ENCODE peak calls at places on chromosomes 12 and 14, in four cellular contexts. One of them, this sample, is unnamed.
A peak's percentile ranks its signal among the peaks of the same experiment; 100 is the strongest.

GRCh38 chr12:122878780-122879612 is 16.9 kb downstream of the VPS37B start:
- DNase-seq in IMR-90: no peak
- DNase-seq in HepG2: no peak
- DNase-seq in HCT116: no peak
- DNase-seq in this sample: no peak

GRCh38 chr12:89453579-89453978 is 71.0 kb downstream of the GALNT4 start:
- DNase-seq in IMR-90: peak; percentile 85
- DNase-seq in HepG2: peak; percentile 31
- DNase-seq in HCT116: no peak
- DNase-seq in this sample: no peak

GRCh38 chr14:54564071-54564798 is 2.7 kb upstream of the SAMD4A start:
- DNase-seq in IMR-90: peak; percentile 48
- DNase-seq in HepG2: peak; percentile 36
- DNase-seq in HCT116: no peak
- DNase-seq in this sample: no peak

GRCh38 chr12:57196439-57196838 is 20.2 kb upstream of the NXPH4 start:
- DNase-seq in IMR-90: no peak
- DNase-seq in HepG2: no peak
- DNase-seq in HCT116: no peak
- DNase-seq in this sample: no peak

GRCh38 chr12:84910549-84911241 is 1.9 kb downstream of the SLC6A15 start:
- DNase-seq in IMR-90: no peak
- DNase-seq in HepG2: no peak
- DNase-seq in HCT116: no peak
- DNase-seq in this sample: no peak

GRCh38 chr12:62983594-62983993 is 48.6 kb upstream of the PPM1H start:
- DNase-seq in IMR-90: no peak
- DNase-seq in HepG2: peak; percentile 57
- DNase-seq in HCT116: peak; percentile 6
- DNase-seq in this sample: no peak

GRCh38 chr12:72230589-72230988 is 41.6 kb upstream of the TRHDE start:
- DNase-seq in IMR-90: peak; percentile 95
- DNase-seq in HepG2: no peak
- DNase-seq in HCT116: no peak
- DNase-seq in this sample: no peak

GRCh38 chr12:113088971-113089756 is 32.6 kb downstream of the DTX1 start:
- DNase-seq in IMR-90: no peak
- DNase-seq in HepG2: no peak
- DNase-seq in HCT116: no peak
- DNase-seq in this sample: no peak

GRCh38 chr14:26719514-26719913 is 121.7 kb upstream of the NOVA1 start:
- DNase-seq in IMR-90: peak; percentile 38
- DNase-seq in HepG2: peak; percentile 34
- DNase-seq in HCT116: no peak
- DNase-seq in this sample: no peak

GRCh38 chr14:20627337-20628032 is 14.0 kb downstream of the OR6S1 start:
- DNase-seq in IMR-90: no peak
- DNase-seq in HepG2: no peak
- DNase-seq in HCT116: no peak
- DNase-seq in this sample: no peak

GRCh38 chr14:98665019-98665418 is 607.0 kb downstream of the BCL11B start:
- DNase-seq in IMR-90: no peak
- DNase-seq in HepG2: no peak
- DNase-seq in HCT116: no peak
- DNase-seq in this sample: no peak

GRCh38 chr12:122064780-122065588 is 13.6 kb upstream of the MLXIP start:
- DNase-seq in IMR-90: peak; percentile 86
- DNase-seq in HepG2: peak; percentile 69
- DNase-seq in HCT116: peak; percentile 63
- DNase-seq in this sample: no peak

GRCh38 chr12:47741340-47741703 is 16.0 kb upstream of the ENDOU start:
- DNase-seq in IMR-90: no peak
- DNase-seq in HepG2: no peak
- DNase-seq in HCT116: peak; percentile 27
- DNase-seq in this sample: no peak

GRCh38 chr14:87896393-87897380 is 96.3 kb downstream of the GALC start:
- DNase-seq in IMR-90: peak; percentile 56
- DNase-seq in HepG2: peak; percentile 41
- DNase-seq in HCT116: peak; percentile 24
- DNase-seq in this sample: no peak

GRCh38 chr12:117032593-117033381 is 66.4 kb downstream of the TESC start:
- DNase-seq in IMR-90: peak; percentile 35
- DNase-seq in HepG2: no peak
- DNase-seq in HCT116: no peak
- DNase-seq in this sample: no peak

GRCh38 chr12:52086366-52086765 is 6.9 kb downstream of the SMIM41 start:
- DNase-seq in IMR-90: peak; percentile 31
- DNase-seq in HepG2: no peak
- DNase-seq in HCT116: no peak
- DNase-seq in this sample: no peak

GRCh38 chr12:59452746-59453145 is 143.1 kb upstream of the SLC16A7 start:
- DNase-seq in IMR-90: peak; percentile 26
- DNase-seq in HepG2: no peak
- DNase-seq in HCT116: no peak
- DNase-seq in this sample: no peak

GRCh38 chr12:105257321-105257728 is 21.4 kb upstream of the APPL2 start:
- DNase-seq in IMR-90: peak; percentile 90
- DNase-seq in HepG2: no peak
- DNase-seq in HCT116: no peak
- DNase-seq in this sample: peak; percentile 40

GRCh38 chr14:97703006-97703760 is 906.0 kb downstream of the VRK1 start:
- DNase-seq in IMR-90: no peak
- DNase-seq in HepG2: no peak
- DNase-seq in HCT116: no peak
- DNase-seq in this sample: no peak

GRCh38 chr12:53591301-53592206 is 34.6 kb downstream of the ATF7 start:
- DNase-seq in IMR-90: no peak
- DNase-seq in HepG2: peak; percentile 41
- DNase-seq in HCT116: no peak
- DNase-seq in this sample: no peak

GRCh38 chr12:71157601-71158233 is at the start of gene TSPAN8:
- DNase-seq in IMR-90: no peak
- DNase-seq in HepG2: peak; percentile 64
- DNase-seq in HCT116: no peak
- DNase-seq in this sample: no peak

GRCh38 chr12:68785358-68785757 is 22.6 kb upstream of the MDM2 start:
- DNase-seq in IMR-90: peak; percentile 43
- DNase-seq in HepG2: no peak
- DNase-seq in HCT116: no peak
- DNase-seq in this sample: no peak

GRCh38 chr12:103268831-103269514 is 226.8 kb downstream of the C12orf42 start:
- DNase-seq in IMR-90: no peak
- DNase-seq in HepG2: no peak
- DNase-seq in HCT116: no peak
- DNase-seq in this sample: no peak

GRCh38 chr12:105740970-105741725 is 397.6 kb downstream of the NUAK1 start:
- DNase-seq in IMR-90: peak; percentile 30
- DNase-seq in HepG2: no peak
- DNase-seq in HCT116: no peak
- DNase-seq in this sample: no peak

GRCh38 chr12:22821985-22822384 is 197.0 kb downstream of the ETNK1 start:
- DNase-seq in IMR-90: no peak
- DNase-seq in HepG2: peak; percentile 12
- DNase-seq in HCT116: no peak
- DNase-seq in this sample: no peak

GRCh38 chr12:14417717-14418116 is 52.2 kb downstream of the ATF7IP start:
- DNase-seq in IMR-90: peak; percentile 92
- DNase-seq in HepG2: peak; percentile 33
- DNase-seq in HCT116: no peak
- DNase-seq in this sample: peak; percentile 42
- H3K4me1 ChIP-seq in IMR-90: peaks cover 2% of the 10 kb centered on the region
- H3K4me1 ChIP-seq in HepG2: no peaks in the 10 kb centered on the region
- H3K4me1 ChIP-seq in HCT116: peaks cover 19% of the 10 kb centered on the region
- H3K4me1 ChIP-seq in this sample: peaks cover 19% of the 10 kb centered on the region

GRCh38 chr12:13052414-13052813 is 8.2 kb downstream of the FAM234B start:
- DNase-seq in IMR-90: no peak
- DNase-seq in HepG2: no peak
- DNase-seq in HCT116: no peak
- DNase-seq in this sample: no peak

GRCh38 chr12:13044859-13045384 is 741 bp downstream of the FAM234B start:
- DNase-seq in IMR-90: no peak
- DNase-seq in HepG2: no peak
- DNase-seq in HCT116: no peak
- DNase-seq in this sample: no peak

GRCh38 chr12:13046914-13047472 is 2.8 kb downstream of the FAM234B start:
- DNase-seq in IMR-90: no peak
- DNase-seq in HepG2: no peak
- DNase-seq in HCT116: no peak
- DNase-seq in this sample: no peak

GRCh38 chr12:13045816-13046215 is 1.6 kb downstream of the FAM234B start:
- DNase-seq in IMR-90: no peak
- DNase-seq in HepG2: no peak
- DNase-seq in HCT116: no peak
- DNase-seq in this sample: no peak

GRCh38 chr12:13049816-13050215 is 5.6 kb downstream of the FAM234B start:
- DNase-seq in IMR-90: peak; percentile 65
- DNase-seq in HepG2: no peak
- DNase-seq in HCT116: no peak
- DNase-seq in this sample: no peak
- H2AFZ ChIP-seq in IMR-90: no peak overlapping the region
- H2AFZ ChIP-seq in HepG2: no peak overlapping the region
- H2AFZ ChIP-seq in HCT116: no peak overlapping the region
- H2AFZ ChIP-seq in this sample: no peak overlapping the region

DNA sequence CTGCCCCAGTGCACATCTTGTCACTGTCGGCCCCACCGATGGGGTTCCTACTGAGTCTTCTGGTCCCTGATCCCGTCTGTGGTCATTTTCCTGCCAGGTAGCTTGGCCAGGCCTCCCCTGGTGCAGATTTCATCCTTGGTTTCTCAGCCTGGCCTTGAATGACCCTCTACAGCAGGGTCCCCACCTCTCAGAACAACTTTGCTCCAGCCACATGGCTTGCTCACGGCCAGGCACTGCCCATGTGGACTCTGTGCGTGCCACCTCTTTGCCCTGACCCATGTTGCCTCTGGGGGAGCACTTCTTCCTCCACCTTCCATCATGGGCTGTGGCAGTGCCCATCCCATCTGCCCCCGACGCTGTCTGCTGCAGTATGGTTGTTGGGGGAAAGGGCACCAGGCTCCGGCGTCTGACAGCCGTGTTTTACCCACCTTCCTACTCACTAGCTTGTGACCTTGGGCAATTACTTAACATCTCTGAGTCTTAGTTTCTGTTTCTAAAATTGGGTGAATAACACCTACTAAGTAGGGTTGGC is 2.0 kb upstream of the PTPN6 start:
- DNase-seq in IMR-90: no peak
- DNase-seq in HepG2: no peak
- DNase-seq in HCT116: no peak
- DNase-seq in this sample: no peak
- TF ChIP-seq CTCF in IMR-90: no peak
- TF ChIP-seq CTCF in HepG2: no peak
- TF ChIP-seq CTCF in HCT116: peak; percentile 36
- TF ChIP-seq CTCF in this sample: no peak

DNA sequence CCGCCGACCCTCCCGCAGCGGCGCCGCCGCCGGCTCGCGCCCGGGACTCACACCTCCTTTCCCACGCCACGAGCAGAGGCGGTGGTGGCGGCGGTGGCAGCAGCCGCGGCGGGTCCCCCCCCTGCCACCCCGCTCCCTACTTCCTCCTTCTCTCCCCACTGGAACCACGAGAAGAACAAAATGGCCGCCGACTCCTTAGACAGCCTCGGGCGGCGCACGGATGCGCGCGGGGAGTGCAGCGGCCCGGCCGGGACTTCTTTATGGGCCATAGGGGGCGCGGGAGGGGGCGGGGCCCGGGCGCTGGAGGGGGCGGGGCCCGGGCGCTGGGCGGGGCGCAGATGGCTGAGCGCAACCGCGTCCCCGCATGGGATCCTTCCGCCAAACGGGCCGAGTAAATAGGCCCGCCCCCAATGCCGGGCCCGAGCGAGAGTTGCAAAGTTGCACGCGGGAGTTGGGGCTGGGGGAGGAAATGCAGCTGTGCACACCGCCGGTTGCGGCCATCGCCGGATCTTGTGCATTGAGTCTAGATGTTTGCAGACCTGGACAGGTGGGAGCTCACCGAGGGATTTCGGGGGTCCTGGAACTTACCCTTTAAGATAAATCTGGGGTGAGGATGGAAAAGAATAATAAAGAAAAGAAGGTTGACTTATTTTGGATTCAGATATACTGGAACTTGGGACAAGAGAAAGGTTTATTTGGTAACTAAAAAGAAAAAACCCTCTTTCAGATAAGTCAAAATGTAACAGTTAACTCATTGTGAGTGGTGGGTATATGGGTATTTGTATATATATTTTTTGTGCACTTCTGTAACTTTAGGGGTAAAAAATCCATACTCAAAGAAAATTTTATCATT is at the start of gene PPP1CC:
- DNase-seq in IMR-90: peak; percentile 89
- DNase-seq in HepG2: peak; percentile 88
- DNase-seq in HCT116: peak; percentile 79
- DNase-seq in this sample: no peak
- H3K4me1 ChIP-seq in IMR-90: peaks cover 13% of the 10 kb centered on the region
- H3K4me1 ChIP-seq in HepG2: peaks cover 54% of the 10 kb centered on the region
- H3K4me1 ChIP-seq in HCT116: peaks cover 45% of the 10 kb centered on the region
- H3K4me1 ChIP-seq in this sample: peaks cover 41% of the 10 kb centered on the region

GRCh38 chr12:93029091-93029490 is 100.0 kb upstream of the EEA1 start:
- DNase-seq in IMR-90: no peak
- DNase-seq in HepG2: no peak
- DNase-seq in HCT116: no peak
- DNase-seq in this sample: no peak
- H2AFZ ChIP-seq in IMR-90: peak overlapping the region; percentile 43
- H2AFZ ChIP-seq in HepG2: no peak overlapping the region
- H2AFZ ChIP-seq in HCT116: no peak overlapping the region
- H2AFZ ChIP-seq in this sample: no peak overlapping the region

GRCh38 chr14:82501554-82501953 is 967.9 kb upstream of the SEL1L start:
- DNase-seq in IMR-90: no peak
- DNase-seq in HepG2: no peak
- DNase-seq in HCT116: no peak
- DNase-seq in this sample: no peak
- TF ChIP-seq CTCF in IMR-90: no peak
- TF ChIP-seq CTCF in HepG2: no peak
- TF ChIP-seq CTCF in HCT116: no peak
- TF ChIP-seq CTCF in this sample: no peak